ENCODE peak calls at places on chromosome 5, in five cellular contexts. P is NCI-H510A treated with DMSO at 0.1 percent for 48 hours; O is sciatic nerve; D is ELF-1; A is activated naive CD8-positive, alpha-beta T cell treated with anti-CD3 and anti-CD28 coated beads for 36 hours. J is an unnamed sample.

GRCh38 chr5:135249658-135250057 is 149.4 kb downstream of the MACROH2A1 start:
- DNase-seq in P (no peak), A (no peak), D (peak), O (no peak), J (no peak)

GRCh38 chr5:170597876-170598275 is 94.1 kb downstream of the KCNIP1 start:
- DNase-seq in D (no peak), O (no peak), A (no peak), P (no peak), J (no peak)

GRCh38 chr5:39040875-39041274 is 33.3 kb downstream of the RICTOR start:
- DNase-seq in D (no peak), O (no peak), A (no peak), P (peak), J (no peak)

GRCh38 chr5:33675958-33676464 is 215.8 kb downstream of the ADAMTS12 start:
- DNase-seq in P (no peak), A (no peak), D (no peak), O (no peak), J (no peak)

GRCh38 chr5:2919310-2920018 is 168.0 kb upstream of the IRX2 start:
- DNase-seq in A (no peak), O (no peak), D (no peak), P (no peak), J (no peak)

GRCh38 chr5:32355694-32356093 is 43.0 kb upstream of the MTMR12 start:
- DNase-seq in O (no peak), A (no peak), P (no peak), D (no peak), J (no peak)

GRCh38 chr5:127647361-127647958 is 1.4 kb upstream of the CTXN3 start:
- DNase-seq in O (no peak), A (no peak), P (no peak), D (no peak), J (no peak)

GRCh38 chr5:119063579-119064379 is 7.1 kb upstream of the DMXL1 start:
- DNase-seq in D (no peak), O (no peak), A (no peak), P (no peak), J (no peak)

GRCh38 chr5:159018855-159019254 is 80.9 kb downstream of the EBF1 start:
- DNase-seq in D (no peak), O (no peak), A (no peak), P (no peak), J (no peak)

GRCh38 chr5:82162568-82162967 is 115.6 kb downstream of the RPS23 start:
- DNase-seq in O (no peak), A (no peak), D (no peak), P (no peak), J (no peak)

GRCh38 chr5:21142791-21143190 is 1154.8 kb upstream of the CDH18 start:
- DNase-seq in D (no peak), O (no peak), A (no peak), P (no peak), J (no peak)

GRCh38 chr5:38603691-38604090 is 47.2 kb upstream of the LIFR start:
- DNase-seq in A (no peak), D (no peak), P (no peak), O (no peak), J (no peak)

GRCh38 chr5:149046196-149046829 is 16.5 kb downstream of the SH3TC2 start:
- DNase-seq in O (no peak), P (no peak), A (no peak), D (no peak), J (no peak)

GRCh38 chr5:6540111-6540830 is 91.6 kb downstream of the UBE2QL1 start:
- DNase-seq in O (no peak), A (no peak), P (no peak), D (no peak), J (no peak)